ENCODE peak calls at places on chromosome 12, in five cellular contexts. One of them, this sample, is unnamed.

GRCh38 chr12:123083661-123084571 is 67.0 kb downstream of the PITPNM2 start:
- DNase-seq in ACHN: no peak
- DNase-seq in tibial artery: no peak
- DNase-seq in vagina: no peak
- DNase-seq in RPMI7951: no peak
- DNase-seq in this sample: no peak

GRCh38 chr12:87756111-87756510 is 273.1 kb downstream of the C12orf50 start:
- DNase-seq in RPMI7951: peak; percentile 70
- DNase-seq in tibial artery: no peak
- DNase-seq in vagina: no peak
- DNase-seq in ACHN: no peak
- DNase-seq in this sample: no peak

GRCh38 chr12:15520083-15520482 is 197.8 kb downstream of the PTPRO start:
- DNase-seq in vagina: no peak
- DNase-seq in RPMI7951: no peak
- DNase-seq in tibial artery: no peak
- DNase-seq in ACHN: no peak
- DNase-seq in this sample: no peak

GRCh38 chr12:54522213-54522612 is 24.7 kb downstream of the NCKAP1L start:
- DNase-seq in ACHN: no peak
- DNase-seq in vagina: no peak
- DNase-seq in tibial artery: no peak
- DNase-seq in RPMI7951: no peak
- DNase-seq in this sample: no peak

GRCh38 chr12:105841880-105842279 is 296.9 kb downstream of the NUAK1 start:
- DNase-seq in RPMI7951: no peak
- DNase-seq in vagina: no peak
- DNase-seq in tibial artery: no peak
- DNase-seq in ACHN: no peak
- DNase-seq in this sample: no peak

GRCh38 chr12:39405580-39405979 is 37.3 kb downstream of the KIF21A start:
- DNase-seq in ACHN: no peak
- DNase-seq in tibial artery: no peak
- DNase-seq in vagina: no peak
- DNase-seq in RPMI7951: peak; percentile 17
- DNase-seq in this sample: no peak

GRCh38 chr12:54337854-54338650 is 13.1 kb downstream of the COPZ1 start:
- DNase-seq in ACHN: no peak
- DNase-seq in RPMI7951: no peak
- DNase-seq in tibial artery: no peak
- DNase-seq in vagina: no peak
- DNase-seq in this sample: no peak

GRCh38 chr12:114186241-114187002 is 219.5 kb downstream of the TBX5 start:
- DNase-seq in ACHN: no peak
- DNase-seq in RPMI7951: no peak
- DNase-seq in tibial artery: no peak
- DNase-seq in vagina: no peak
- DNase-seq in this sample: no peak

GRCh38 chr12:23098110-23099049 is 473.4 kb downstream of the ETNK1 start:
- DNase-seq in vagina: no peak
- DNase-seq in RPMI7951: peak; percentile 29
- DNase-seq in tibial artery: no peak
- DNase-seq in ACHN: no peak
- DNase-seq in this sample: no peak

GRCh38 chr12:91040356-91040755 is 17.5 kb downstream of the KERA start:
- DNase-seq in vagina: no peak
- DNase-seq in RPMI7951: peak; percentile 28
- DNase-seq in ACHN: no peak
- DNase-seq in tibial artery: no peak
- DNase-seq in this sample: no peak

GRCh38 chr12:57372233-57372632 is 58.6 kb downstream of the R3HDM2 start:
- DNase-seq in ACHN: no peak
- DNase-seq in RPMI7951: peak; percentile 39
- DNase-seq in tibial artery: no peak
- DNase-seq in vagina: no peak
- DNase-seq in this sample: no peak

GRCh38 chr12:112664569-112664968 is 127.0 kb upstream of the RPH3A start:
- DNase-seq in RPMI7951: peak; percentile 16
- DNase-seq in vagina: no peak
- DNase-seq in ACHN: peak; percentile 47
- DNase-seq in tibial artery: no peak
- DNase-seq in this sample: no peak

GRCh38 chr12:11228268-11228879 is 41.1 kb downstream of the PRB3 start:
- DNase-seq in tibial artery: no peak
- DNase-seq in vagina: no peak
- DNase-seq in RPMI7951: peak; percentile 37
- DNase-seq in ACHN: peak; percentile 64
- DNase-seq in this sample: no peak

GRCh38 chr12:109393437-109394345 is 46.0 kb downstream of the MYO1H start:
- DNase-seq in ACHN: peak; percentile 72
- DNase-seq in RPMI7951: peak; percentile 41
- DNase-seq in tibial artery: no peak
- DNase-seq in vagina: no peak
- DNase-seq in this sample: no peak

GRCh38 chr12:65949986-65950385 is 125.7 kb downstream of the HMGA2 start:
- DNase-seq in ACHN: no peak
- DNase-seq in tibial artery: no peak
- DNase-seq in RPMI7951: no peak
- DNase-seq in vagina: no peak
- DNase-seq in this sample: no peak

GRCh38 chr12:130775953-130776856 is 60.1 kb upstream of the RIMBP2 start:
- DNase-seq in tibial artery: no peak
- DNase-seq in ACHN: peak; percentile 93
- DNase-seq in RPMI7951: peak; percentile 90
- DNase-seq in vagina: no peak
- DNase-seq in this sample: no peak

GRCh38 chr12:111405149-111405855 is 421 bp upstream of the SH2B3 start:
- DNase-seq in ACHN: peak; percentile 99
- DNase-seq in tibial artery: peak; percentile 95
- DNase-seq in vagina: no peak
- DNase-seq in RPMI7951: peak; percentile 80
- DNase-seq in this sample: peak; percentile 97

GRCh38 chr12:2514038-2514340 is 280.8 kb upstream of the FKBP4 start:
- DNase-seq in RPMI7951: no peak
- DNase-seq in tibial artery: no peak
- DNase-seq in vagina: no peak
- DNase-seq in ACHN: no peak
- DNase-seq in this sample: no peak

GRCh38 chr12:50734409-50735263 is 29.3 kb upstream of the ATF1 start:
- DNase-seq in tibial artery: no peak
- DNase-seq in ACHN: peak; percentile 49
- DNase-seq in vagina: no peak
- DNase-seq in RPMI7951: peak; percentile 38
- DNase-seq in this sample: no peak

GRCh38 chr12:69623970-69624369 is 13.3 kb upstream of the LRRC10 start:
- DNase-seq in ACHN: no peak
- DNase-seq in vagina: no peak
- DNase-seq in tibial artery: no peak
- DNase-seq in RPMI7951: peak; percentile 37
- DNase-seq in this sample: peak; percentile 86

GRCh38 chr12:45128637-45129036 is 77.7 kb upstream of the DBX2 start:
- DNase-seq in ACHN: no peak
- DNase-seq in RPMI7951: no peak
- DNase-seq in tibial artery: no peak
- DNase-seq in vagina: no peak
- DNase-seq in this sample: no peak

GRCh38 chr12:3520711-3521110 is 29.7 kb downstream of the PRMT8 start:
- DNase-seq in RPMI7951: no peak
- DNase-seq in tibial artery: no peak
- DNase-seq in ACHN: no peak
- DNase-seq in vagina: no peak
- DNase-seq in this sample: no peak

GRCh38 chr12:18120899-18121298 is 30.9 kb upstream of the RERGL start:
- DNase-seq in vagina: no peak
- DNase-seq in ACHN: no peak
- DNase-seq in tibial artery: no peak
- DNase-seq in RPMI7951: no peak
- DNase-seq in this sample: no peak

GRCh38 chr12:107818984-107819383 is 44.5 kb downstream of the ASCL4 start:
- DNase-seq in tibial artery: no peak
- DNase-seq in vagina: no peak
- DNase-seq in RPMI7951: peak; percentile 70
- DNase-seq in ACHN: peak; percentile 8
- DNase-seq in this sample: no peak

GRCh38 chr12:120939523-120939922 is 35.4 kb upstream of the SPPL3 start:
- DNase-seq in ACHN: no peak
- DNase-seq in tibial artery: peak; percentile 78
- DNase-seq in vagina: no peak
- DNase-seq in RPMI7951: no peak
- DNase-seq in this sample: no peak

GRCh38 chr12:3661028-3661427 is 91.9 kb downstream of the CRACR2A start:
- DNase-seq in RPMI7951: no peak
- DNase-seq in vagina: no peak
- DNase-seq in ACHN: no peak
- DNase-seq in tibial artery: no peak
- DNase-seq in this sample: no peak

GRCh38 chr12:108099085-108099484 is 30.0 kb upstream of the WSCD2 start:
- DNase-seq in RPMI7951: peak; percentile 17
- DNase-seq in tibial artery: no peak
- DNase-seq in vagina: no peak
- DNase-seq in ACHN: peak; percentile 11
- DNase-seq in this sample: no peak

GRCh38 chr12:97940629-97941028 is 478.0 kb downstream of the RMST start:
- DNase-seq in vagina: no peak
- DNase-seq in tibial artery: no peak
- DNase-seq in ACHN: peak; percentile 43
- DNase-seq in RPMI7951: no peak
- DNase-seq in this sample: no peak

GRCh38 chr12:11834104-11834812 is 184.8 kb downstream of the ETV6 start:
- DNase-seq in ACHN: peak; percentile 45
- DNase-seq in RPMI7951: peak; percentile 33
- DNase-seq in tibial artery: no peak
- DNase-seq in vagina: no peak
- DNase-seq in this sample: no peak

GRCh38 chr12:11958216-11959091 is 112.3 kb upstream of the BCL2L14 start:
- DNase-seq in RPMI7951: peak; percentile 89
- DNase-seq in tibial artery: no peak
- DNase-seq in vagina: peak; percentile 54
- DNase-seq in ACHN: peak; percentile 73
- DNase-seq in this sample: no peak

This sample was measured in cardiac septum.